ENCODE peak calls at places on chromosomes 6 and 20, in seven cellular contexts. R is activated gamma-delta T cell treated with Interleukin-2 at 50 U/mL for 16 hours; U is iris pigment epithelial cell; D is NCI-H1417; V is activated CD8-positive, alpha-beta memory T cell treated with anti-CD3 and anti-CD28 coated beads for 4 hours; H is astrocyte; T is posterior cingulate gyrus. J is an unnamed sample.

GRCh38 chr6:69290116-69290515 is 506.7 kb downstream of the LMBRD1 start:
- DNase-seq in V (no peak), D (no peak), H (no peak), R (no peak), T (no peak), U (no peak), J (no peak)

GRCh38 chr20:39785252-39785917 is 823.2 kb downstream of the DHX35 start:
- DNase-seq in T (no peak), D (no peak), R (no peak), V (no peak), H (peak; percentile 48), U (no peak), J (no peak)

GRCh38 chr6:3869632-3870527 is 20.7 kb downstream of the FAM50B start:
- DNase-seq in R (no peak), U (no peak), H (no peak), T (no peak), D (no peak), V (no peak), J (no peak)

GRCh38 chr6:24740861-24741260 is 21.9 kb upstream of the C6orf62 start:
- DNase-seq in H (peak; percentile 31), D (no peak), R (no peak), U (peak; percentile 24), V (no peak), T (no peak), J (no peak)

GRCh38 chr20:24959591-24960301 is 10.7 kb downstream of the CST7 start:
- DNase-seq in R (no peak), H (no peak), U (no peak), T (no peak), D (no peak), V (no peak), J (no peak)

GRCh38 chr6:70844301-70844700 is 112.6 kb downstream of the B3GAT2 start:
- DNase-seq in V (no peak), D (no peak), H (no peak), R (no peak), T (no peak), U (no peak), J (no peak)

GRCh38 chr20:8933391-8933807 is 135.5 kb upstream of the PLCB4 start:
- DNase-seq in U (no peak), V (no peak), R (no peak), H (no peak), D (no peak), T (no peak), J (no peak)

GRCh38 chr6:10478187-10479040 is 42.7 kb upstream of the GCNT2 start:
- DNase-seq in V (no peak), D (peak; percentile 79), T (no peak), R (no peak), U (peak; percentile 38), H (peak; percentile 18), J (no peak)

GRCh38 chr20:37756234-37756633 is 62.4 kb downstream of the CTNNBL1 start:
- DNase-seq in T (no peak), U (no peak), R (no peak), V (no peak), H (no peak), D (no peak), J (no peak)

GRCh38 chr20:62938105-62938888 is at the start of gene GID8:
- DNase-seq in R (peak; percentile 45), T (no peak), D (peak; percentile 72), H (peak; percentile 30), V (peak; percentile 25), U (peak; percentile 60), J (peak; percentile 67)

GRCh38 chr6:7546383-7546782 is 4.9 kb downstream of the DSP start:
- DNase-seq in U (no peak), R (no peak), T (no peak), D (no peak), H (no peak), V (no peak), J (no peak)

GRCh38 chr6:46262928-46263708 is 92.3 kb upstream of the ENPP5 start:
- DNase-seq in D (no peak), H (no peak), V (no peak), U (no peak), R (no peak), T (no peak), J (no peak)

GRCh38 chr6:129672883-129673631 is 36.9 kb downstream of the ARHGAP18 start:
- DNase-seq in H (peak; percentile 89), D (no peak), V (no peak), R (peak; percentile 14), T (no peak), U (peak; percentile 88), J (no peak)

GRCh38 chr20:48783533-48784272 is 44.1 kb downstream of the PREX1 start:
- DNase-seq in H (no peak), R (no peak), V (no peak), T (no peak), D (no peak), U (peak; percentile 7), J (no peak)

GRCh38 chr6:36728289-36729168 is 30.9 kb downstream of the RAB44 start:
- DNase-seq in D (no peak), R (no peak), V (no peak), U (no peak), H (no peak), T (no peak), J (no peak)

GRCh38 chr6:53353624-53354023 is 4.9 kb upstream of the ELOVL5 start:
- DNase-seq in H (no peak), U (no peak), V (no peak), R (no peak), D (no peak), T (no peak), J (no peak)

GRCh38 chr6:138480279-138480949 is 18.9 kb downstream of the NHSL1 start:
- DNase-seq in D (no peak), T (no peak), U (no peak), R (no peak), H (no peak), V (no peak), J (no peak)

GRCh38 chr6:149990672-149991402 is 27.1 kb downstream of the ULBP1 start:
- DNase-seq in H (no peak), V (no peak), D (peak; percentile 70), T (no peak), R (no peak), U (no peak), J (no peak)

GRCh38 chr20:57795977-57796560 is 86.3 kb upstream of the PMEPA1 start:
- DNase-seq in V (no peak), U (no peak), T (no peak), H (no peak), R (no peak), D (no peak), J (peak; percentile 10)

GRCh38 chr6:150142304-150142656 is 564 bp upstream of the PPP1R14C start:
- DNase-seq in D (no peak), V (no peak), U (peak; percentile 21), H (peak; percentile 39), R (no peak), T (no peak), J (no peak)

GRCh38 chr6:55445648-55446204 is 118.5 kb downstream of the GFRAL start:
- DNase-seq in T (no peak), V (no peak), D (peak; percentile 66), H (peak; percentile 12), R (no peak), U (peak; percentile 52), J (no peak)

GRCh38 chr20:47973519-47974233 is 188.4 kb upstream of the SULF2 start:
- DNase-seq in R (no peak), T (no peak), H (peak; percentile 40), D (no peak), U (no peak), V (no peak), J (no peak)

GRCh38 chr20:17298169-17298568 is 71.3 kb downstream of the PCSK2 start:
- DNase-seq in U (no peak), R (no peak), H (no peak), T (no peak), V (no peak), D (no peak), J (no peak)

GRCh38 chr20:57166568-57167291 is 99.7 kb downstream of the BMP7 start:
- DNase-seq in H (no peak), R (no peak), D (no peak), U (no peak), T (no peak), V (no peak), J (no peak)

GRCh38 chr6:28258877-28259777 is at the start of gene NKAPL:
- DNase-seq in R (peak; percentile 50), H (peak; percentile 51), T (peak; percentile 62), D (no peak), U (peak; percentile 83), V (peak; percentile 43), J (peak; percentile 92)

GRCh38 chr6:134310817-134311216 is 7.1 kb downstream of the SGK1 start:
- DNase-seq in T (no peak), D (no peak), U (no peak), V (no peak), H (no peak), R (no peak), J (no peak)

GRCh38 chr6:136290406-136291010 is 862 bp upstream of the BCLAF1 start:
- DNase-seq in D (peak; percentile 95), V (peak; percentile 69), H (peak; percentile 84), R (peak; percentile 82), T (peak; percentile 57), U (peak; percentile 88), J (peak; percentile 86)

GRCh38 chr20:38893485-38894090 is 32.6 kb upstream of the FAM83D start:
- DNase-seq in V (peak; percentile 67), H (no peak), T (peak; percentile 86), D (peak; percentile 89), U (peak; percentile 36), R (peak; percentile 81), J (peak; percentile 82)

GRCh38 chr6:163599136-163599535 is 184.6 kb downstream of the QKI start:
- DNase-seq in R (no peak), H (no peak), D (no peak), V (no peak), U (no peak), T (no peak), J (no peak)

GRCh38 chr20:2353231-2353630 is 27.5 kb upstream of the TGM6 start:
- DNase-seq in U (no peak), R (no peak), T (no peak), V (no peak), H (no peak), D (no peak), J (no peak)

GRCh38 chr6:125444234-125444949 is 142.6 kb upstream of the HDDC2 start:
- DNase-seq in U (no peak), H (no peak), D (no peak), V (no peak), R (no peak), T (no peak), J (peak; percentile 67)

J was measured in Right ventricle myocardium superior.